ENCODE peak calls at places on chromosome 9, in five cellular contexts. Q is cardiac muscle cell, X is colonic mucosa, A is ovary, I is left ventricle myocardium inferior. F is an unnamed sample.
A peak's percentile ranks its signal among the peaks of the same experiment; 100 is the strongest.

GRCh38 chr9:20984471-20984870 is 47.0 kb downstream of the HACD4 start:
- DNase-seq in I (no peak), Q (peak; percentile 9), A (no peak), X (no peak), F (no peak)

GRCh38 chr9:28853487-28853886 is 1280.2 kb upstream of the C9orf72 start:
- DNase-seq in I (no peak), X (no peak), Q (no peak), A (no peak), F (no peak)

GRCh38 chr9:136020206-136020605 is 59.0 kb upstream of the UBAC1 start:
- DNase-seq in X (no peak), I (peak; percentile 11), A (no peak), Q (no peak), F (peak; percentile 53)

GRCh38 chr9:76576344-76576743 is 117.4 kb downstream of the GCNT1 start:
- DNase-seq in I (no peak), A (no peak), Q (peak; percentile 90), X (no peak), F (peak; percentile 20)

GRCh38 chr9:81729141-81729540 is 39.8 kb upstream of the TLE1 start:
- DNase-seq in A (no peak), X (no peak), Q (no peak), I (no peak), F (no peak)

GRCh38 chr9:114288233-114289051 is 34.5 kb upstream of the ORM1 start:
- DNase-seq in X (no peak), I (peak; percentile 9), A (peak; percentile 9), Q (peak; percentile 46), F (peak; percentile 60)

GRCh38 chr9:136002886-136003285 is 41.7 kb upstream of the UBAC1 start:
- DNase-seq in X (no peak), I (peak; percentile 48), A (no peak), Q (no peak), F (no peak)

GRCh38 chr9:89821081-89821480 is 216.3 kb downstream of the GADD45G start:
- DNase-seq in Q (peak; percentile 21), X (no peak), I (no peak), A (no peak), F (no peak)

GRCh38 chr9:95740217-95741004 is 135.1 kb upstream of the ERCC6L2 start:
- DNase-seq in I (no peak), A (no peak), Q (no peak), X (no peak), F (no peak)

GRCh38 chr9:98159301-98159700 is 33.1 kb downstream of the CORO2A start:
- DNase-seq in X (no peak), I (no peak), Q (no peak), A (no peak), F (no peak)

GRCh38 chr9:123678038-123678877 is 251.7 kb downstream of the DENND1A start:
- DNase-seq in I (no peak), Q (peak; percentile 14), A (no peak), X (peak; percentile 55), F (no peak)

GRCh38 chr9:93306579-93307091 is 122.7 kb downstream of the WNK2 start:
- DNase-seq in Q (no peak), X (peak; percentile 15), I (no peak), A (no peak), F (no peak)

GRCh38 chr9:69771775-69772418 is 12.1 kb upstream of the PTAR1 start:
- DNase-seq in I (no peak), X (no peak), A (no peak), Q (peak; percentile 75), F (no peak)

GRCh38 chr9:126151671-126152050 is 175.0 kb upstream of the MVB12B start:
- DNase-seq in I (no peak), A (no peak), X (no peak), Q (peak; percentile 3), F (no peak)

GRCh38 chr9:69945671-69946141 is 97.9 kb upstream of the MAMDC2 start:
- DNase-seq in I (peak; percentile 23), A (no peak), X (no peak), Q (peak; percentile 76), F (peak; percentile 10)

GRCh38 chr9:10443805-10444204 is 169.0 kb downstream of the PTPRD start:
- DNase-seq in X (no peak), I (no peak), Q (no peak), A (no peak), F (no peak)

GRCh38 chr9:78552802-78553201 is 255.9 kb downstream of the PSAT1 start:
- DNase-seq in I (no peak), A (no peak), X (no peak), Q (no peak), F (no peak)

GRCh38 chr9:68585034-68585761 is 44.5 kb upstream of the TMEM252 start:
- DNase-seq in X (no peak), A (no peak), Q (no peak), I (no peak), F (no peak)

GRCh38 chr9:90878562-90878961 is 76.9 kb downstream of the SYK start:
- DNase-seq in X (no peak), Q (no peak), I (no peak), A (no peak), F (no peak)

DNA sequence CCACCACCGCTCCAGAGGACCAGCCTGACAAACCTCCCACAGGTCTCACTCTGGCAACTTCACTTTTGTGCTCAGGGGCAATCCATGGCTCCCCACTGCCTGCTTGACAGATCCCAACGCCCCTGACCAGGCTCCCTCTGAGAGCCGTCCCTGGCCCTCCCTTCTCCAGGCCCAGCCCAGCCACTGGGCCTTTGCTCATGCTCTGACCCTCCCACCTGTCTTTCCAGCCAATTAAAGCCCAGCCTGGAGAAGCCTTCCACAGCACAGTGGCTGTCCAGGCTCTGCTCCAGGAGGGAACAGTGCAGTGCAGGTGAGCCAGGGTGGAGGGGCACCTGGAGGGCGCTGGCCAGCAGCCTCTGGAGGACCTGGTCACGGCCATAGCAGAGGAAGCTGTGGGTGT is 3.3 kb downstream of the ENTPD2 start:
- DNase-seq in I (no peak), X (no peak), A (no peak), Q (no peak), F (no peak)
- H3K4me1 ChIP-seq in I (peaks cover 55% of the 10 kb centered on the region), X (peaks cover 29% of the 10 kb centered on the region), A (peaks cover 22% of the 10 kb centered on the region), Q (no peaks in the 10 kb centered on the region), F (peaks cover 5% of the 10 kb centered on the region)

DNA sequence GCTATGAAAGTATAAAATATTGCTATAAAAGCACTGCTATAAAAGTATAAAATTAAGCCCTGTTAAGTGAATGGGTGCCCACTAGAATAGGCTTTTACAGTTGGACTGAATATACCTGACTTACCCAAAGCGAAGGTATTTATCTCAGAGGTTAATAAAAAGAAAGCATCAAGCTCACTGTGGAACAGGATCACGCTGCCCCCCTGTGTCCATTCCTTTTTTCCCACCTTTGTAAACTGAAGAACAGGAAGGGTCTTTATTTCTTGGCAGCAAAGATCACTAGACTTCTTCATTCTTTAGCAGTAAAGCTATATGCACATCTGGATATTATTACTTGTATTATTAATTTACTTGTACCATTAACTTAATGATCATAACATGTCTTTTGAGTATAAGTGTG is 22.1 kb upstream of the PLPP6 start:
- DNase-seq in X (no peak), A (no peak), Q (peak; percentile 46), I (no peak), F (no peak)
- TF ChIP-seq CTCF in X (no peak), A (peak; percentile 10), Q (peak; percentile 54), I (peak; percentile 65), F (peak; percentile 57)

DNA sequence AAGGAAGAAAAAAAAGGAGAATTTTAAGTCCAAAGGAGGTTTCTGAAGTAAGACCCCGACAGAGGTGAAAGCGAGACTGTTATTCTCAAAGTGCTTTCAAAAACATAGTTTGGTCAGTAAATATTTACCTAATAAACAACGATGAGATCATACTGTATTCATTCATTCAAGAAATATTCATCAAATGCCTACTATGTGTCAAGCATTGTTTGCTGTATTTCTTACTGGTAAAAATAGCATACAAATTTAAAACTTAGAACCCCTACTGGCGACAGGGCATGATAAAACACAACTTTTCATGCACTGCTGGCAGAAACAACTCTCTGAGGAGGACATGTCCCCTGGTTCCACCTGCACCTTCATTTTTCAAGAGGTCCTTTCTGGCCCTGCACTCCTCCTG is 190.7 kb downstream of the CDK5RAP2 start:
- DNase-seq in X (no peak), I (no peak), A (no peak), Q (no peak), F (no peak)
- H3K27ac ChIP-seq in X (no peak overlapping the region), I (no peak overlapping the region), A (no peak overlapping the region), Q (no peak overlapping the region), F (no peak overlapping the region)

GRCh38 chr9:129414377-129415021 is 206.4 kb downstream of the C9orf50 start:
- DNase-seq in X (peak; percentile 66), A (peak; percentile 67), Q (peak; percentile 48), I (peak; percentile 42), F (no peak)
- H3K4me1 ChIP-seq in X (peaks cover 7% of the 10 kb centered on the region), A (peaks cover 15% of the 10 kb centered on the region), Q (peaks cover 20% of the 10 kb centered on the region), I (peaks cover 38% of the 10 kb centered on the region), F (peaks cover 24% of the 10 kb centered on the region)

DNA sequence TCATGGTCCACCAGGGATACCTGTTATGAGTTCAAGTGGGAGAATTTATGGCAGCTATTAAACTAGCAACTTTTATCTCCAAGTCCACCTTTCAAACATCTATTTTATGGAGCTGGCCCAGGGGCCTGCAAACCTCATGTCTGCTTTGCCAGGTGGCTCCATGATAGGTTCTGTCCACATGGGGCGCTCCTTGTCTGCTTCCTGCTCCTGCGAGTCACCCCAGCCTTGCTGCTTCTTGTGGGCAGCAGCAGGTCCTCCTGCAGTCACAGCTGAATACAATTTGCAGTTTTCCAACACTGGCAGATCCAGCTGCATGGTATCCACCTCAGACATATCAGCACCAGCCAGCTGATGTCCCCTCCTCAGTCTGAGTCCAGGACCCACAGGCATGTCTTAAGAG is 39.6 kb upstream of the FRRS1L start:
- DNase-seq in Q (no peak), X (no peak), I (no peak), A (no peak), F (no peak)
- TF ChIP-seq CTCF in Q (peak; percentile 24), X (no peak), I (no peak), A (no peak), F (no peak)

GRCh38 chr9:87590996-87591395 is 93.3 kb downstream of the DAPK1 start:
- DNase-seq in A (no peak), X (no peak), Q (no peak), I (no peak), F (no peak)
- H3K27ac ChIP-seq in A (no peak overlapping the region), X (no peak overlapping the region), Q (no peak overlapping the region), I (no peak overlapping the region), F (no peak overlapping the region)

DNA sequence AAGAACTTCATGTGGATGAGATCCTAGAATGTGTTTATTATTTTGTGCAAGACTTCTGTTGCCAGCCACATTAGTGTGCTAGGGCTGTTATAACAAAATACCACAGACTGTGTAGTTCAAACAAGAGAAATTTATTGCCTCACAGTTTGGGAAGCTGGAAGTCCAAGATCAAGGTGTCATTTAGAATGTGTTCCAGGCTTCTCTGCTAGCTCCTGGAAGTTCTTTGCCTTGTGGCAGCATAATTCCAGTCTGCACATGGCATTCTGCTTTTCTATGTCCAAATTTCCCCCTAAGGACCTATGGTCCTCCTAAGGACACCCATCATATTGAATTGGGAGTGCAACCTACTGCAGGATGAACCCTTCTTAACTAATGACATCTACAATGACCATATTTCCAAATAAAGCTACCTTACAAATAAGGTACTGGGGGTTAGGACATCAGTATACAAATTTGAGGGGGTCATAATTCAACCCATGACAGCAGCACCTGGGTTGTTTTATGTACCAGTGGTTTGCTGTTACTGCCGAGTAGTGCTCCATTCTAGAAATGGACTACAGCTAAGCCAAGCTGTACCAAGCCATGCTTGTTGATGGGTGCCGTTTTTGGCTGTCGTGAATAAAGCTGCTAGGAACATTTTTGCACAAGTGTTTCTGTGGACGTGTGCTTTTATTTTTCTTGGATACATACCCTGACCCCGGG is 52.7 kb downstream of the DAPK1 start:
- DNase-seq in I (no peak), X (no peak), A (no peak), Q (no peak), F (no peak)
- H3K4me1 ChIP-seq in I (no peaks in the 10 kb centered on the region), X (no peaks in the 10 kb centered on the region), A (peaks cover 19% of the 10 kb centered on the region), Q (no peaks in the 10 kb centered on the region), F (no peaks in the 10 kb centered on the region)